ENCODE peak calls at places on chromosomes 12 and 14, in five cellular contexts. E is H1, Q is SK-N-SH, M is GM12878, I is HCT116. N is an unnamed sample.

GRCh38 chr14:80987235-80988032 is 32.0 kb downstream of the TSHR start:
- DNase-seq in E (peak; percentile 77), Q (peak; percentile 69), M (no peak), I (peak; percentile 76), N (peak; percentile 84)

GRCh38 chr12:123897221-123897620 is 75.4 kb downstream of the CCDC92 start:
- DNase-seq in E (no peak), Q (no peak), M (no peak), I (peak; percentile 39), N (no peak)

GRCh38 chr12:119868992-119869391 is 8.1 kb downstream of the CIT start:
- DNase-seq in E (no peak), Q (no peak), M (no peak), I (no peak), N (no peak)

GRCh38 chr12:26651566-26652188 is 181.3 kb downstream of the ITPR2 start:
- DNase-seq in E (peak; percentile 93), Q (peak; percentile 75), M (peak; percentile 21), I (peak; percentile 41), N (peak; percentile 59)

GRCh38 chr14:100872641-100873071 is 30.9 kb downstream of the RTL1 start:
- DNase-seq in E (no peak), Q (no peak), M (no peak), I (no peak), N (no peak)

GRCh38 chr12:45591635-45592034 is 137.9 kb upstream of the ARID2 start:
- DNase-seq in E (no peak), Q (no peak), M (no peak), I (no peak), N (no peak)

GRCh38 chr14:35879141-35879648 is 53.1 kb downstream of the BRMS1L start:
- DNase-seq in E (no peak), Q (no peak), M (no peak), I (no peak), N (no peak)

GRCh38 chr12:32612658-32613614 is 66.2 kb upstream of the DNM1L start:
- DNase-seq in E (no peak), Q (no peak), M (no peak), I (no peak), N (no peak)

GRCh38 chr12:95882873-95883272 is 24.1 kb downstream of the SNRPF start:
- DNase-seq in E (no peak), Q (no peak), M (no peak), I (no peak), N (no peak)

GRCh38 chr12:38528527-38528926 is 212.0 kb downstream of the ALG10B start:
- DNase-seq in E (no peak), Q (no peak), M (no peak), I (no peak), N (no peak)

GRCh38 chr14:54783660-54784015 is 119.0 kb downstream of the GCH1 start:
- DNase-seq in E (no peak), Q (no peak), M (no peak), I (no peak), N (no peak)

GRCh38 chr14:61603736-61604135 is 91.6 kb upstream of the HIF1A start:
- DNase-seq in E (no peak), Q (no peak), M (no peak), I (no peak), N (no peak)

GRCh38 chr14:61598980-61599379 is 96.3 kb upstream of the HIF1A start:
- DNase-seq in E (no peak), Q (no peak), M (no peak), I (no peak), N (no peak)

GRCh38 chr14:61599959-61600358 is 95.4 kb upstream of the HIF1A start:
- DNase-seq in E (no peak), Q (no peak), M (no peak), I (no peak), N (no peak)

GRCh38 chr14:61601923-61602732 is 93.2 kb upstream of the HIF1A start:
- DNase-seq in E (no peak), Q (no peak), M (no peak), I (no peak), N (no peak)

GRCh38 chr14:61602733-61603077 is 92.6 kb upstream of the HIF1A start:
- DNase-seq in E (no peak), Q (no peak), M (no peak), I (no peak), N (no peak)
- TF ChIP-seq JUND in E (no peak), Q (no peak), M (no peak), I (no peak), N (no peak)

DNA sequence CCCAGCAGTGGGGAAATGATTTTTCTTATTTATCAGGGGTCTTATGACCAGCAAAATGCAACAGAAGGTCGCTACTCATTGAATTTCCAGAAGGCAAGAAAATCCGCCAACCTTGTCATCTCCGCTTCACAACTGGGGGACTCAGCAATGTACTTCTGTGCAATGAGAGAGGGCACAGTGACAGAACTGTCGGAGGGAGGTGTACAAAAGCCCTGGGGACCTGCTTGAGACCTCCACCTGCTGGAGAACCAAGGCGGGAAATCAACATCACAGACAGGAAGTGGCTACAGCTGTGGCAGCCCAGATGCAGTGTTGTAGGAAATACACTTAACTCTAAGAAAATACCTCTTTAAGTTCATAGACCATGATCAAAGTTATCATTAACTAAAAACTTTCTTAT is 250.9 kb upstream of the OR4E1 start:
- DNase-seq in E (no peak), Q (no peak), M (peak; percentile 4), I (no peak), N (no peak)
- TF ChIP-seq JUND in E (no peak), Q (no peak), M (no peak), I (no peak), N (no peak)

GRCh38 chr12:15887043-15887817 is 5.0 kb downstream of the STRAP start:
- DNase-seq in E (no peak), Q (no peak), M (no peak), I (no peak), N (no peak)
- TF ChIP-seq JUND in E (no peak), Q (no peak), M (no peak), I (no peak), N (no peak)

DNA sequence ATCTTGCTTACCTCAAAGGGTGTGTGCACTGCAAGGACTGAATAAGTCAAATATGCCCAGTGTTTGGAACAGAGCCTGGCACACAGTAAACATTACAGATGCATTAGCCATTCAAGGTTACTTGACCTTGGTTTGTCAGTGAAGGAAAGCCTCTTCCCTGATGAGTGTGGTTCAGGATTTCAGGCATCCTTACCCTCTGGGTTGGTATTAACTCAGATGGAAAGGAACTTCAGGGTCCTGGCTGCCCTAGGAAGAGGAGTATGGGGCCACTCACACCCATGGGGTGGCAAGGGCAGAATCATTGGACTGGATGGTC is 4.1 kb upstream of the SMIM41 start:
- DNase-seq in E (no peak), Q (no peak), M (no peak), I (no peak), N (peak; percentile 39)
- TF ChIP-seq JUND in E (no peak), Q (no peak), M (no peak), I (no peak), N (no peak)

GRCh38 chr12:82517808-82518207 is 159.5 kb downstream of the METTL25 start:
- DNase-seq in E (no peak), Q (no peak), M (no peak), I (no peak), N (no peak)
- TF ChIP-seq JUND in E (no peak), Q (no peak), M (no peak), I (no peak), N (no peak)

DNA sequence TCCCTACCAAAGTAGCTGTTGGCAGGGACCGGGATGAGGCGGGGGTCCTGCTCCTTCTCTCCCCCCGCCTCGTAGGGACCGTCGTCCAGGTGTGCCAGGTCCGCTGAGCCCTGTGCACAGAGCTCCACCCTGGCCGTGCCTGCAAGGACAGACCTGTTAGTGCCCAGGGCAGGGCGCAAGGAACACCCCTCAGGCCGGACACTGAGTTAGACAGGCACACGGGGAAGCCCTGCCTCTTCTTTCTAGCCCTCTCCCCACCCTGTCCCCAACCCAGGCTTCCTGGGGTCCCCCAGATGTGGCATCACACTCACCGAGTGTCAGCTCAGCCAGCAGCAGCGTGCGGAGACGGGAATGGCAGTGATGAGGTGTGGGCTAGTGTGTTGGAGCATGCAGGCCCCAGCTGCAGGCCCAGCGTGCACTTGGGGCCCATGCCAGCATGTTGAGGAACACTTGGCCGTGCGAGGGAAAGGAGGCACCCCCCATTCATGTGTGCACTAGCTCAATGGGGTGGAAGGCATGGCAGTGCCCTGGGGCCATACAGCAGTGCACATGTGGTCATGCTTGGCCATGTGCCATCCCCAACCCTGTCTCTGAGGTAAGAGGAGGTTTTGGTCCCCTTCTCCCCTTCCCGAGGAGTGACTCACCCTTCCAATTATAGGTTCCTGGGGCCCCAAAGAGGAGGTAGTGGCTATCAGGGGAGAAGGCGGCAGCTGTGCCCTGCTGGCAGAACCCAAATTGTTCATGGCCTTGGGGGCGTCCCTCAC is 7.3 kb downstream of the ITGA7 start:
- DNase-seq in E (no peak), Q (peak; percentile 53), M (no peak), I (no peak), N (no peak)
- TF ChIP-seq JUND in E (no peak), Q (no peak), M (no peak), I (no peak), N (no peak)

DNA sequence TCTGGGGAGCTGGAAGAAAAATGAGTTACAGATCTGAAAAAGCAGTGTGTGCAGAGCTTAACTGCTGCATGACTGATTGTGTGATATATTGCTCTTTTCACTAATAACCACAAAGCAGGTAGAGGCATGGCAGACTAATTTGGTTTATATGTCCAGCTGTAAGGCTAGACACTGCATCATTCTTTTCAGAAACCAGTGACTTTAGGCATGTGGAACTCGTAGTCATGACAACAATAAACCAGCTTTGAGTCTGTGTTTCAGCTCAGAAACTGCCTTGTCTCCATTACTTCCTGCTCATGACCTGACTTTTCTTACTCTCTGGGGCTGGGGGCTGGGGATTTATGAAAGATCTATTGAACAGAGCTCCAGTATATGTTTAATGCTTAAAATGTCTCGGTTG is 146.8 kb upstream of the LRIG3 start:
- DNase-seq in E (no peak), Q (peak; percentile 28), M (no peak), I (no peak), N (no peak)
- TF ChIP-seq JUND in E (no peak), Q (no peak), M (no peak), I (no peak), N (no peak)

DNA sequence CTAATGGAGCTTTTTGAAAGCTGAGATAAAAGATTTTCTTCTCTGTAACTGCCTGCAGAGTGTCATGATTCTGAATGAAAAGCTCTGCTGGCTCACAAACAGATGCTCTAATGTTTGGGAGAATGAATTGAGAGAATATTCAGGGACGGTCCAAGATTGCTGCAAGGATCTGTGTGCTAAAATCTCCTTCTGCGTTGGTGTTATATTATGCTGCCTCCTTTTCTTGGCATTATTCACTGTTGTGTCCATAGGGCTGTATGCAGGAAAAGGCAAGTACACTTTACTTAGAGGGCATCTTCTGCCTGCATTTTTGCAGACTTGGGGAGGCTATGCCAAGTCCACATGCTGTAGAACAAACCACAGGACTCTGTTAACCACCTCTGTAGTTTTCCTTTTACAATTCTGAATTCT is 209.8 kb upstream of the KRR1 start:
- DNase-seq in E (no peak), Q (no peak), M (no peak), I (no peak), N (no peak)
- TF ChIP-seq JUND in E (no peak), Q (no peak), M (no peak), I (peak; percentile 25), N (no peak)